ENCODE peak calls at places on chromosome 22, in six cellular contexts. Q is GM06990, G is fibroblast of villous mesenchyme, K is chondrocyte, A is esophagus squamous epithelium, N is colonic mucosa. F is an unnamed sample.

GRCh38 chr22:44666207-44666585 is 35.8 kb upstream of the PRR5 start:
- DNase-seq in K (no peak), Q (no peak), A (no peak), G (no peak), N (no peak), F (no peak)

GRCh38 chr22:44276041-44276440 is 36.7 kb downstream of the SHISAL1 start:
- DNase-seq in K (peak; percentile 48), G (no peak), N (no peak), A (no peak), Q (no peak), F (no peak)

GRCh38 chr22:46010177-46010867 is 33.4 kb upstream of the WNT7B start:
- DNase-seq in K (peak; percentile 51), G (no peak), Q (no peak), N (no peak), A (no peak), F (peak; percentile 77)

GRCh38 chr22:43011079-43011478 is 3.9 kb downstream of the PACSIN2 start:
- DNase-seq in K (no peak), N (no peak), A (no peak), G (no peak), Q (no peak), F (no peak)

GRCh38 chr22:49099496-49100124 is 728.1 kb downstream of the BRD1 start:
- DNase-seq in G (no peak), A (no peak), N (no peak), Q (no peak), K (peak; percentile 92), F (no peak)

GRCh38 chr22:30325065-30325720 is 1.5 kb downstream of the TBC1D10A start:
- DNase-seq in N (peak; percentile 80), A (no peak), G (peak; percentile 97), Q (no peak), K (no peak), F (peak; percentile 92)

GRCh38 chr22:30044369-30044768 is 35.9 kb upstream of the HORMAD2 start:
- DNase-seq in Q (no peak), G (peak; percentile 76), N (peak; percentile 72), A (no peak), K (no peak), F (peak; percentile 97)

GRCh38 chr22:47837703-47838102 is 1075.3 kb downstream of the TBC1D22A start:
- DNase-seq in G (peak; percentile 41), N (no peak), A (no peak), Q (no peak), K (no peak), F (peak; percentile 11)

GRCh38 chr22:25146311-25146710 is 53.3 kb upstream of the CRYBB3 start:
- DNase-seq in Q (no peak), N (no peak), G (no peak), K (no peak), A (no peak), F (no peak)

GRCh38 chr22:48820481-48821345 is 1007.0 kb downstream of the BRD1 start:
- DNase-seq in Q (no peak), G (no peak), K (peak; percentile 74), N (no peak), A (no peak), F (no peak)

GRCh38 chr22:28479912-28480311 is 199.7 kb downstream of the TTC28 start:
- DNase-seq in N (no peak), A (no peak), Q (no peak), G (peak; percentile 28), K (no peak), F (no peak)

GRCh38 chr22:50693462-50693861 is 20.8 kb downstream of the SHANK3 start:
- DNase-seq in G (no peak), A (no peak), Q (no peak), N (no peak), K (no peak), F (no peak)

GRCh38 chr22:42862045-42862734 is 5.1 kb upstream of the ARFGAP3 start:
- DNase-seq in Q (no peak), G (peak; percentile 76), K (no peak), N (no peak), A (no peak), F (peak; percentile 55)

GRCh38 chr22:42769574-42770447 is 49.1 kb upstream of the A4GALT start:
- DNase-seq in A (no peak), G (peak; percentile 95), Q (peak; percentile 86), K (no peak), N (peak; percentile 41), F (peak; percentile 87)

GRCh38 chr22:37072673-37073072 is 21.1 kb downstream of the KCTD17 start:
- DNase-seq in G (no peak), N (no peak), A (no peak), Q (no peak), K (no peak), F (no peak)
- TF ChIP-seq CTCF in G (no peak), N (no peak), A (no peak), Q (no peak), K (no peak), F (no peak)

GRCh38 chr22:27226666-27227065 is 569.3 kb downstream of the MIAT start:
- DNase-seq in A (no peak), Q (no peak), G (no peak), K (no peak), N (no peak), F (no peak)

GRCh38 chr22:27222178-27222577 is 564.8 kb downstream of the MIAT start:
- DNase-seq in Q (no peak), N (no peak), A (no peak), G (no peak), K (no peak), F (no peak)

GRCh38 chr22:27228771-27229170 is 571.4 kb downstream of the MIAT start:
- DNase-seq in G (no peak), Q (no peak), K (no peak), N (no peak), A (no peak), F (no peak)

GRCh38 chr22:27223317-27224177 is 566.2 kb downstream of the MIAT start:
- DNase-seq in A (no peak), Q (no peak), N (no peak), K (no peak), G (peak; percentile 53), F (peak; percentile 70)

DNA sequence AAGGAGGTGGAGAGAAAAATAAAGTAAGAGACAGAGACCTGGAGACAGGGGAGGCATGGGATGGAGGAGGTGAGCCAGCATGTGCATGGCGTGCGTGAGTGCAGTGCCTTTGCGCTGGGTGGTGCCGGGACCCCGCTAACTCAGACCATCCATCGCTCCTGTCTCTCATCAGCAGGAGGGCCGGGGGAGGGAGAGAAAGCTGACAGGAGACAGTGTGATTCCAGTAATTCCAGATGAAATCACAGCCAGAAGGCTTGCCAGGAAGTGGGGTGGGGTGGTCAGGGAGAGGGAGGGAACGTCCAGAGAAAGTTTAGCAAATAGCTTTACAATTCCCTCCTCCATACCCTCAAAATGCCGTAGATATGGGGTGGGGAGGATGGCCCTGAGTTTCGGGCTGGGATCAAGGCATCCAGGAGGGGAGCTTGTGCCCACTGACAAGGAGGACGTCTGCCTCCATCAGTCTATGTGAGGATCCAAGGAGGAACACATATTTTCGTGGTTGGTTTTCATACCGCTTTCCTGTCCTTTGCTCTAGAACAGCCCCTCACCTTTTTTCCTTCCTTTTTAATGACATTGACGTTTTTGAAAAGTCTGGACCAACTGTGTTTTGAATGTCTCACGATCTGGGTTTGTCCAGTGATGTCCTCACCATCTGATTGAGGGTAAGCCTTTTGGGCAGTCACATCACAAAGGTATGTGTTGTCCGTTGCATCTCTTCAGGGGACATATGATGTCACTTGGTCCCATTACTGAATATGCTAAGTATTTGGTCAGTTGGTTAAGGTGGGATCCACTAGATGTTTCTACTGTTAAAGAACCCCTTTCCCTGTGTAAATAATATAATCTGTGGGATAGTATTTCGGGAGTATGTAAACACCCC is 567.3 kb downstream of the MIAT start:
- DNase-seq in N (peak; percentile 30), Q (no peak), G (peak; percentile 73), A (no peak), K (no peak), F (no peak)
- TF ChIP-seq CTCF in N (no peak), Q (no peak), G (no peak), A (no peak), K (peak; percentile 32), F (no peak)

DNA sequence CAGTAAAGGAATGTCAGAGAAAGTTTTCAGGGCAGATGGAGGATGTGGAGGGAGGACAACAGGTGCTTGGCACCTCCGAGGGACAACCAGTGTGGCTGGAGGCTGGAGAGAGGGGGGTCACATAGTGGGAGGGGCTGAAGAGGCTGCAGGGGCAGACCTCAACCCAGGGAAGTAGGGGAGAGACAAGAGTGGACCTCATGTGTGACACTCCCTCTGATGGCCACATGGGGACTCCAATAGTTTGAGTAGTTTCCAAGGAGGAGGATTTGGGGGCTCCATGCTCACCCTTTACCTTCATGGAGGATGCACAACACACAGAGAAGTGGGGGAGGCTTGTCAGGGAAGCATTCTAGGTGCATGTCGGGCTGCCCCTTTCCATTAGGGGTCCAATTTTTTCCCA is 35.1 kb upstream of the ASPHD2 start:
- DNase-seq in Q (no peak), G (no peak), N (no peak), A (no peak), K (no peak), F (no peak)
- TF ChIP-seq CTCF in Q (no peak), G (no peak), N (no peak), A (no peak), K (peak; percentile 16), F (peak; percentile 9)

GRCh38 chr22:36334081-36334831 is 53.5 kb downstream of the MYH9 start:
- DNase-seq in A (no peak), Q (no peak), G (no peak), K (no peak), N (peak; percentile 51), F (no peak)
- TF ChIP-seq CTCF in A (peak; percentile 14), Q (peak; percentile 32), G (peak; percentile 23), K (peak; percentile 44), N (no peak), F (no peak)

GRCh38 chr22:22552630-22553029 is 6.4 kb downstream of the PRAME start:
- DNase-seq in N (no peak), Q (no peak), G (peak; percentile 22), K (no peak), A (no peak), F (no peak)
- TF ChIP-seq CTCF in N (no peak), Q (no peak), G (peak; percentile 34), K (no peak), A (no peak), F (no peak)

DNA sequence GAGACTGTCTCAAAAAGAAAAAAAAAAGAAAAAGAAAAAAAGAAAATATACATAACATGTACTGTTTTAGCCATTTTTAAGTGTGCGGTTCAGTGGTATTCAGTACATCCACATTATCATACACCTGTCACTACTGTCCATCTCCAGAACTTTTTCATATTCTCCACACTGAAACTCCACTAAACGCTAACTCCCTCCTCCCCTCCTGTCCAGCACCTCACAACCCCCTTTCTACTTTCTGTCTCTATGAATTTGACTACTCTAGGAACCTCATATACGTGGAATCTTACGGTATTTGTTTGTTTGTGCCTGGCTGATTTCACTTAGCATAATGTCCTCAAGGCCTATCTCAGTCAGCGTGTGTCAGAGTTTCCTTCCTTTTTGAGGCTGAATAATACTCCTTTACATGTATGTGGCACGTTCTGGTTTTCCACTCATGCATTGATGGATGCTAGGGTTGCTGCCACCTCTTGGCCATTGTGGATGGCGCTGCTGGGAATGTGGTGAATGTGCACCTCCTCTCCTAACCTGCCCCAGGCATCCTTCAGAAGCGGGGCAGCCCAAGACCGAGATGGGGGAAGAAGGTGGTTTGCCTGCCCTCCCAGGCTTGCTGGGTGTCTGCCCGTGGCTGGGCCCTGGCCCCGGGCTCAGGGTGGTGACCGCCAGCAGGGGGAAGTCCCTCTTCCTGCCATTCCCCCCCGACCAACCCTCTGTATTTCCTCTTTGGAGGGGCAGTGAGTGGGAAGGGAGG is 60.5 kb downstream of the BCR start:
- DNase-seq in K (no peak), Q (no peak), A (no peak), G (no peak), N (no peak), F (no peak)
- TF ChIP-seq CTCF in K (peak; percentile 62), Q (peak; percentile 26), A (peak; percentile 27), G (peak; percentile 33), N (peak; percentile 14), F (peak; percentile 23)